ENCODE peak calls at places on chromosome 12, in six cellular contexts. S is T-helper 2 cell, F is COR-L47, M is HEK293T, U is aorta, R is H9. D is an unnamed sample.

GRCh38 chr12:53806689-53807088 is 54.9 kb upstream of the CISTR start:
- DNase-seq in F (no peak), U (no peak), R (no peak), S (no peak), M (no peak), D (no peak)

GRCh38 chr12:4051616-4052015 is 178.4 kb upstream of the PARP11 start:
- DNase-seq in F (no peak), R (no peak), M (no peak), S (no peak), U (no peak), D (no peak)

GRCh38 chr12:75714462-75715322 is 203.3 kb upstream of the KRR1 start:
- DNase-seq in R (no peak), M (no peak), S (no peak), U (no peak), F (no peak), D (no peak)

GRCh38 chr12:75891072-75891471 is 140.5 kb downstream of the PHLDA1 start:
- DNase-seq in M (no peak), R (no peak), F (no peak), S (no peak), U (no peak), D (no peak)

GRCh38 chr12:69415471-69416275 is 54.5 kb upstream of the FRS2 start:
- DNase-seq in M (peak), S (no peak), R (peak), F (no peak), U (peak), D (peak)

GRCh38 chr12:112198120-112198733 is 72.9 kb downstream of the TRAFD1 start:
- DNase-seq in M (peak), R (peak), F (peak), U (no peak), S (no peak), D (no peak)

GRCh38 chr12:5037795-5038357 is 5.8 kb upstream of the KCNA5 start:
- DNase-seq in U (no peak), F (no peak), M (no peak), S (no peak), R (no peak), D (no peak)

GRCh38 chr12:93025145-93026103 is 96.3 kb upstream of the EEA1 start:
- DNase-seq in U (no peak), M (peak), F (no peak), S (no peak), R (no peak), D (no peak)

GRCh38 chr12:54020587-54020969 is 7.7 kb upstream of the HOXC6 start:
- DNase-seq in M (no peak), U (peak), R (no peak), S (no peak), F (no peak), D (no peak)

GRCh38 chr12:20931894-20932293 is 121.4 kb downstream of the SLCO1B3 start:
- DNase-seq in U (no peak), M (no peak), F (no peak), R (no peak), S (no peak), D (no peak)

GRCh38 chr12:39935275-39935674 is 170.6 kb downstream of the SLC2A13 start:
- DNase-seq in U (no peak), M (no peak), S (no peak), F (no peak), R (no peak), D (no peak)

GRCh38 chr12:51636581-51636980 is 45.5 kb downstream of the SCN8A start:
- DNase-seq in U (no peak), F (no peak), R (no peak), M (no peak), S (no peak), D (no peak)

GRCh38 chr12:3045989-3046388 is 31.2 kb upstream of the TSPAN9 start:
- DNase-seq in S (no peak), M (no peak), F (no peak), U (no peak), R (no peak), D (no peak)

GRCh38 chr12:12899530-12900380 is 8.4 kb downstream of the GPRC5A start:
- DNase-seq in F (no peak), U (no peak), R (no peak), S (no peak), M (no peak), D (no peak)

GRCh38 chr12:75699251-75699650 is 187.8 kb upstream of the KRR1 start:
- DNase-seq in S (no peak), R (no peak), U (no peak), F (no peak), M (no peak), D (no peak)

GRCh38 chr12:123107926-123108681 is 42.8 kb downstream of the PITPNM2 start:
- DNase-seq in F (no peak), U (peak), M (no peak), S (no peak), R (no peak), D (no peak)